ENCODE peak calls at places on chromosome 12, in nine cellular contexts. K, I, G, J, S, U, C, N and L are unnamed samples.

GRCh38 chr12:68207276-68207675 is 18.3 kb downstream of the IL26 start:
- DNase-seq in J (no peak), I (no peak), S (no peak), U (no peak), K (no peak), G (no peak), C (no peak), N (no peak), L (no peak)

GRCh38 chr12:78641837-78642423 is 222.6 kb upstream of the SYT1 start:
- DNase-seq in N (no peak), G (peak; percentile 10), S (no peak), U (no peak), J (no peak), K (no peak), C (no peak), I (no peak), L (peak; percentile 33)

GRCh38 chr12:109934026-109934425 is 34.0 kb downstream of the TCHP start:
- DNase-seq in U (no peak), N (no peak), I (peak; percentile 9), K (no peak), G (no peak), C (no peak), J (no peak), S (no peak), L (no peak)

GRCh38 chr12:52515319-52515646 is 4.9 kb downstream of the KRT5 start:
- DNase-seq in N (no peak), C (no peak), J (no peak), G (no peak), K (no peak), I (no peak), U (no peak), S (no peak), L (no peak)

GRCh38 chr12:39736406-39736805 is 116.8 kb upstream of the ABCD2 start:
- DNase-seq in N (no peak), U (no peak), K (no peak), C (no peak), S (no peak), I (no peak), G (no peak), J (no peak), L (no peak)

GRCh38 chr12:53190108-53190729 is 9.5 kb upstream of the CSAD start:
- DNase-seq in G (peak; percentile 62), S (no peak), J (peak; percentile 94), U (no peak), I (no peak), N (peak; percentile 79), C (peak; percentile 67), K (no peak), L (peak; percentile 59)

GRCh38 chr12:78568326-78569020 is 296.1 kb upstream of the SYT1 start:
- DNase-seq in C (peak; percentile 25), I (no peak), J (no peak), K (no peak), N (no peak), S (no peak), U (no peak), G (peak; percentile 5), L (no peak)

GRCh38 chr12:10362828-10363664 is 26.8 kb downstream of the KLRK1 start:
- DNase-seq in C (no peak), J (no peak), K (no peak), I (peak; percentile 32), S (no peak), N (no peak), G (no peak), U (no peak), L (no peak)

GRCh38 chr12:82818276-82819035 is 131.8 kb downstream of the TMTC2 start:
- DNase-seq in U (no peak), J (no peak), C (no peak), N (no peak), K (no peak), S (no peak), G (no peak), I (no peak), L (no peak)

GRCh38 chr12:47758584-47758833 is 171 bp downstream of the RAPGEF3 start:
- DNase-seq in N (no peak), J (no peak), I (no peak), S (no peak), G (no peak), K (no peak), U (no peak), C (no peak), L (no peak)

GRCh38 chr12:120813588-120814153 is 88.0 kb downstream of the ACADS start:
- DNase-seq in C (no peak), I (no peak), S (no peak), G (no peak), J (no peak), K (no peak), U (no peak), N (no peak), L (no peak)